ENCODE peak calls at places on chromosomes 2 and 18, in five cellular contexts. One of them, this sample, is unnamed.

GRCh38 chr2:231339318-231339717 is 56.2 kb upstream of the B3GNT7 start:
- DNase-seq in tibial artery: no peak
- DNase-seq in cardiac muscle cell: no peak
- DNase-seq in tibial nerve: no peak
- DNase-seq in transverse colon: no peak
- DNase-seq in this sample: no peak

GRCh38 chr2:195498839-195499490 is 158.1 kb upstream of the SLC39A10 start:
- DNase-seq in tibial nerve: no peak
- DNase-seq in transverse colon: no peak
- DNase-seq in cardiac muscle cell: peak; percentile 36
- DNase-seq in tibial artery: no peak
- DNase-seq in this sample: no peak

GRCh38 chr18:8996771-8997432 is 105.6 kb upstream of the NDUFV2 start:
- DNase-seq in tibial nerve: no peak
- DNase-seq in transverse colon: no peak
- DNase-seq in cardiac muscle cell: peak; percentile 71
- DNase-seq in tibial artery: no peak
- DNase-seq in this sample: no peak

GRCh38 chr18:63342206-63342605 is 22.6 kb upstream of the BCL2 start:
- DNase-seq in tibial nerve: peak; percentile 40
- DNase-seq in transverse colon: no peak
- DNase-seq in tibial artery: no peak
- DNase-seq in cardiac muscle cell: peak; percentile 53
- DNase-seq in this sample: no peak

GRCh38 chr2:148122788-148123187 is 101.9 kb downstream of the MBD5 start:
- DNase-seq in transverse colon: no peak
- DNase-seq in cardiac muscle cell: no peak
- DNase-seq in tibial nerve: no peak
- DNase-seq in tibial artery: no peak
- DNase-seq in this sample: no peak

GRCh38 chr2:218291934-218292699 is at the start of gene TMBIM1:
- DNase-seq in tibial artery: peak; percentile 84
- DNase-seq in cardiac muscle cell: peak; percentile 82
- DNase-seq in transverse colon: peak; percentile 84
- DNase-seq in tibial nerve: peak; percentile 74
- DNase-seq in this sample: peak; percentile 70

GRCh38 chr2:207416111-207416510 is 113.7 kb upstream of the CREB1 start:
- DNase-seq in transverse colon: no peak
- DNase-seq in cardiac muscle cell: no peak
- DNase-seq in tibial artery: no peak
- DNase-seq in tibial nerve: no peak
- DNase-seq in this sample: no peak

GRCh38 chr2:230757476-230757875 is 44.8 kb downstream of the CAB39 start:
- DNase-seq in transverse colon: no peak
- DNase-seq in tibial nerve: no peak
- DNase-seq in tibial artery: no peak
- DNase-seq in cardiac muscle cell: peak; percentile 85
- DNase-seq in this sample: no peak

GRCh38 chr2:241924909-241925250 is 55.4 kb downstream of the RTP5 start:
- DNase-seq in cardiac muscle cell: no peak
- DNase-seq in transverse colon: no peak
- DNase-seq in tibial artery: no peak
- DNase-seq in tibial nerve: no peak
- DNase-seq in this sample: no peak

GRCh38 chr2:191728710-191729597 is 51.0 kb downstream of the NABP1 start:
- DNase-seq in cardiac muscle cell: peak; percentile 29
- DNase-seq in transverse colon: no peak
- DNase-seq in tibial artery: no peak
- DNase-seq in tibial nerve: no peak
- DNase-seq in this sample: no peak

GRCh38 chr2:201129044-201129505 is 13.1 kb downstream of the CFLAR start:
- DNase-seq in cardiac muscle cell: peak; percentile 67
- DNase-seq in tibial nerve: no peak
- DNase-seq in tibial artery: no peak
- DNase-seq in transverse colon: peak; percentile 70
- DNase-seq in this sample: no peak

GRCh38 chr2:76984359-76984758 is 537.8 kb downstream of the LRRTM4 start:
- DNase-seq in tibial nerve: no peak
- DNase-seq in transverse colon: no peak
- DNase-seq in tibial artery: no peak
- DNase-seq in cardiac muscle cell: peak; percentile 2
- DNase-seq in this sample: no peak

GRCh38 chr2:168550670-168551069 is 94.6 kb downstream of the CERS6 start:
- DNase-seq in tibial artery: peak; percentile 48
- DNase-seq in cardiac muscle cell: no peak
- DNase-seq in tibial nerve: no peak
- DNase-seq in transverse colon: no peak
- DNase-seq in this sample: no peak

GRCh38 chr2:240627736-240628506 is 2.6 kb downstream of the GPR35 start:
- DNase-seq in cardiac muscle cell: no peak
- DNase-seq in tibial nerve: no peak
- DNase-seq in transverse colon: peak; percentile 2
- DNase-seq in tibial artery: peak; percentile 5
- DNase-seq in this sample: no peak

GRCh38 chr2:123851281-123851680 is 173.8 kb upstream of the CNTNAP5 start:
- DNase-seq in tibial nerve: no peak
- DNase-seq in transverse colon: no peak
- DNase-seq in cardiac muscle cell: no peak
- DNase-seq in tibial artery: no peak
- DNase-seq in this sample: no peak

GRCh38 chr2:228866044-228866443 is 405.0 kb downstream of the PID1 start:
- DNase-seq in tibial artery: no peak
- DNase-seq in tibial nerve: no peak
- DNase-seq in cardiac muscle cell: no peak
- DNase-seq in transverse colon: no peak
- DNase-seq in this sample: no peak

GRCh38 chr18:42373584-42373983 is 418.6 kb downstream of the PIK3C3 start:
- DNase-seq in transverse colon: no peak
- DNase-seq in tibial artery: no peak
- DNase-seq in cardiac muscle cell: no peak
- DNase-seq in tibial nerve: no peak
- DNase-seq in this sample: no peak

GRCh38 chr18:10798727-10799435 is 273.1 kb downstream of the NAPG start:
- DNase-seq in cardiac muscle cell: peak; percentile 80
- DNase-seq in tibial artery: no peak
- DNase-seq in transverse colon: no peak
- DNase-seq in tibial nerve: no peak
- DNase-seq in this sample: no peak

GRCh38 chr18:53701697-53702096 is 522.8 kb downstream of the MBD2 start:
- DNase-seq in tibial nerve: no peak
- DNase-seq in cardiac muscle cell: no peak
- DNase-seq in tibial artery: no peak
- DNase-seq in transverse colon: no peak
- DNase-seq in this sample: no peak

GRCh38 chr2:143162997-143163396 is 33.8 kb downstream of the ARHGAP15 start:
- DNase-seq in transverse colon: no peak
- DNase-seq in tibial nerve: no peak
- DNase-seq in tibial artery: no peak
- DNase-seq in cardiac muscle cell: no peak
- DNase-seq in this sample: no peak

GRCh38 chr2:173436088-173436487 is 81.4 kb downstream of the CDCA7 start:
- DNase-seq in tibial artery: no peak
- DNase-seq in cardiac muscle cell: peak; percentile 34
- DNase-seq in tibial nerve: no peak
- DNase-seq in transverse colon: no peak
- DNase-seq in this sample: no peak

GRCh38 chr2:148658807-148659722 is 14.5 kb downstream of the EPC2 start:
- DNase-seq in tibial artery: no peak
- DNase-seq in tibial nerve: no peak
- DNase-seq in cardiac muscle cell: peak; percentile 54
- DNase-seq in transverse colon: no peak
- DNase-seq in this sample: no peak

GRCh38 chr2:56687169-56687568 is 503.4 kb downstream of the CCDC85A start:
- DNase-seq in cardiac muscle cell: peak; percentile 27
- DNase-seq in transverse colon: no peak
- DNase-seq in tibial nerve: no peak
- DNase-seq in tibial artery: no peak
- DNase-seq in this sample: no peak

GRCh38 chr2:43326116-43326825 is 99.9 kb upstream of the ZFP36L2 start:
- DNase-seq in cardiac muscle cell: no peak
- DNase-seq in tibial nerve: no peak
- DNase-seq in transverse colon: no peak
- DNase-seq in tibial artery: no peak
- DNase-seq in this sample: no peak

GRCh38 chr18:67514901-67515540 is 1.5 kb downstream of the DSEL start:
- DNase-seq in cardiac muscle cell: no peak
- DNase-seq in tibial nerve: no peak
- DNase-seq in transverse colon: no peak
- DNase-seq in tibial artery: no peak
- DNase-seq in this sample: no peak
- H3K4me3 ChIP-seq in cardiac muscle cell: peak overlapping the region; percentile 69
- H3K4me3 ChIP-seq in tibial nerve: peak overlapping the region; percentile 75
- H3K4me3 ChIP-seq in transverse colon: peak overlapping the region; percentile 85
- H3K4me3 ChIP-seq in tibial artery: peak overlapping the region; percentile 97
- H3K4me3 ChIP-seq in this sample: no peak overlapping the region

GRCh38 chr2:223901854-223902253 is 43.3 kb downstream of the WDFY1 start:
- DNase-seq in tibial nerve: no peak
- DNase-seq in tibial artery: no peak
- DNase-seq in transverse colon: no peak
- DNase-seq in cardiac muscle cell: no peak
- DNase-seq in this sample: no peak

GRCh38 chr2:223900066-223900465 is 45.1 kb downstream of the WDFY1 start:
- DNase-seq in tibial nerve: no peak
- DNase-seq in transverse colon: no peak
- DNase-seq in cardiac muscle cell: no peak
- DNase-seq in tibial artery: no peak
- DNase-seq in this sample: no peak

GRCh38 chr2:223900531-223900930 is 44.6 kb downstream of the WDFY1 start:
- DNase-seq in tibial artery: no peak
- DNase-seq in tibial nerve: no peak
- DNase-seq in cardiac muscle cell: no peak
- DNase-seq in transverse colon: no peak
- DNase-seq in this sample: no peak

GRCh38 chr2:223897669-223898314 is 47.3 kb downstream of the WDFY1 start:
- DNase-seq in tibial artery: no peak
- DNase-seq in cardiac muscle cell: no peak
- DNase-seq in tibial nerve: no peak
- DNase-seq in transverse colon: no peak
- DNase-seq in this sample: no peak

DNA sequence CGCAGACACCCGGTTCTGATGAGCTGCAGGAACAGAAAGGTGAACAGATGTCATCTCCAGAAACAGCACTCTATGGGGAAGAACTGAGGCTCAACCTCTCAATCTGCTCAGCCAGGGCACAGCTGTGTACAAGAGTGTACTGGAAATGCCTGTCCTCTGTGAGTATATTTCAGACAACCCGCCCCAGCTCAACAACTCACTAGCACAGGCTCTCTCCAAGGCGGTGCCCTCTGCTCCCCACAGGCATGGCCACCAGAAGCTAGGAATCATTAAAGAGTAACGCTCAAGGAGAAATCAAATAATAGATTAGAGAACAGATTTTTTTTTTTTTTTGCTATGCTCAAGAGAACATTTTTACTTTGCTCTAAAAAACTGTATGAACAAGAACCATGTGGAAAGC is 43.8 kb downstream of the WDFY1 start:
- DNase-seq in tibial nerve: no peak
- DNase-seq in transverse colon: no peak
- DNase-seq in tibial artery: no peak
- DNase-seq in cardiac muscle cell: no peak
- DNase-seq in this sample: no peak
- H3K36me3 ChIP-seq in tibial nerve: peaks cover 64% of the 10 kb centered on the region
- H3K36me3 ChIP-seq in transverse colon: peaks cover 35% of the 10 kb centered on the region
- H3K36me3 ChIP-seq in tibial artery: peaks cover 72% of the 10 kb centered on the region
- H3K36me3 ChIP-seq in cardiac muscle cell: peaks cover 7% of the 10 kb centered on the region
- H3K36me3 ChIP-seq in this sample: peaks cover 28% of the 10 kb centered on the region

DNA sequence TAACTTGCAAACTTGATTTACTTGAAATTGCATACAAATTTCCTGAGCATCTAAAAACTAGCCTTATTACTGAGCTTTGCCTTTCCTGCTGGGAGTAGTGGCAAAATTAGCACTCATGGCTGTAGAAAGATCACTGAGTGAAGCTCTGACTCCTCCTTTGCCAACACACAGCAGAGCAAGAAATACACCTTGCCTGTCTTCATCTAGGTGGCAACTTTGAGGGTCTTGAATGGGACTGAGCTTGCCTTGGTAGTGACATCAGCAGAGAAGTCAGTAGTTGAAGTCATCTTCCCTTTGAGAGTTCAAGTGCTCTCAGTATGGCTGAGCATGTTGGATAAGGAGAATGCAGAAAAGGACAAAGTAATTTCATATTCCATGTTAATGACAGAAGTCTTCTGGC is 5.9 kb downstream of the RRM2 start:
- DNase-seq in tibial artery: no peak
- DNase-seq in tibial nerve: no peak
- DNase-seq in cardiac muscle cell: no peak
- DNase-seq in transverse colon: no peak
- DNase-seq in this sample: no peak
- H3K4me3 ChIP-seq in tibial artery: no peak overlapping the region
- H3K4me3 ChIP-seq in tibial nerve: no peak overlapping the region
- H3K4me3 ChIP-seq in cardiac muscle cell: no peak overlapping the region
- H3K4me3 ChIP-seq in transverse colon: no peak overlapping the region
- H3K4me3 ChIP-seq in this sample: no peak overlapping the region

GRCh38 chr2:117945296-117945695 is 68.6 kb downstream of the CCDC93 start:
- DNase-seq in tibial artery: no peak
- DNase-seq in tibial nerve: no peak
- DNase-seq in transverse colon: no peak
- DNase-seq in cardiac muscle cell: no peak
- DNase-seq in this sample: no peak
- H3K36me3 ChIP-seq in tibial artery: peaks cover 100% of the 10 kb centered on the region
- H3K36me3 ChIP-seq in tibial nerve: peaks cover 96% of the 10 kb centered on the region
- H3K36me3 ChIP-seq in transverse colon: peaks cover 60% of the 10 kb centered on the region
- H3K36me3 ChIP-seq in cardiac muscle cell: peaks cover 39% of the 10 kb centered on the region
- H3K36me3 ChIP-seq in this sample: peaks cover 95% of the 10 kb centered on the region

DNA sequence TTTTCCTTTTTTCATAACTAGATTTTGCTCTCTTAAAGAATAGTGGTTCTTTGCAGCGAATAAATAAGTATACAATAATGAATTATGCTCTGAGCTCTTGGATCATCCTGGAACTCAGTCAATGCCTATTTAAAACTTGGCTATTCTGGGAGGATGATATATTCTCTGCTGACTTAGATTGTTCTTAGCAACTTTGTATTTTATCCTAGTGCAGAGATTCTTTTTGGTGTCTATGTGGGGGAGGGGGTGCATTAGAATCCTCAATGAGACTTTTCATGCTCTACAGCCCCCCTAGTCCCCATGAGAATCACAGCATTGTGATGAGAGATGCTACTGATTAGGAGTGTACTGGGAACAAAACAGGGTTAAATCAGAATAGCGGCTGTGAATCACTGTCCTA is 8.8 kb upstream of the FAM98A start:
- DNase-seq in tibial nerve: no peak
- DNase-seq in transverse colon: no peak
- DNase-seq in cardiac muscle cell: peak; percentile 28
- DNase-seq in tibial artery: no peak
- DNase-seq in this sample: no peak
- H3K4me3 ChIP-seq in tibial nerve: no peak overlapping the region
- H3K4me3 ChIP-seq in transverse colon: no peak overlapping the region
- H3K4me3 ChIP-seq in cardiac muscle cell: no peak overlapping the region
- H3K4me3 ChIP-seq in tibial artery: no peak overlapping the region
- H3K4me3 ChIP-seq in this sample: no peak overlapping the region

GRCh38 chr2:46106690-46107089 is 190.5 kb upstream of the EPAS1 start:
- DNase-seq in transverse colon: no peak
- DNase-seq in tibial nerve: no peak
- DNase-seq in tibial artery: no peak
- DNase-seq in cardiac muscle cell: no peak
- DNase-seq in this sample: no peak
- H3K36me3 ChIP-seq in transverse colon: no peaks in the 10 kb centered on the region
- H3K36me3 ChIP-seq in tibial nerve: peaks cover 43% of the 10 kb centered on the region
- H3K36me3 ChIP-seq in tibial artery: no peaks in the 10 kb centered on the region
- H3K36me3 ChIP-seq in cardiac muscle cell: no peaks in the 10 kb centered on the region
- H3K36me3 ChIP-seq in this sample: no peaks in the 10 kb centered on the region